ENCODE peak calls at places on chromosome 11, in five cellular contexts. E is fibroblast of lung, X is OCI-LY7, J is neuronal stem cell, M is mammary epithelial cell. Z is an unnamed sample.

GRCh38 chr11:33406241-33406640 is 149.1 kb downstream of the HIPK3 start:
- DNase-seq in E (no peak), X (no peak), J (no peak), M (no peak), Z (no peak)

GRCh38 chr11:61917043-61917356 is 366 bp downstream of the RAB3IL1 start:
- DNase-seq in E (no peak), X (no peak), J (no peak), M (no peak), Z (no peak)

GRCh38 chr11:35324183-35324582 is 95.2 kb downstream of the SLC1A2 start:
- DNase-seq in E (no peak), X (no peak), J (no peak), M (no peak), Z (no peak)

GRCh38 chr11:123018702-123019101 is 37.1 kb upstream of the BSX start:
- DNase-seq in E (no peak), X (no peak), J (no peak), M (no peak), Z (no peak)

GRCh38 chr11:67996622-67997459 is 7.1 kb downstream of the UNC93B1 start:
- DNase-seq in E (peak; percentile 31), X (peak; percentile 89), J (peak; percentile 71), M (no peak), Z (no peak)

GRCh38 chr11:74462009-74462408 is 5.3 kb downstream of the KCNE3 start:
- DNase-seq in E (no peak), X (no peak), J (no peak), M (no peak), Z (peak; percentile 66)

GRCh38 chr11:34150494-34151151 is 45.2 kb downstream of the NAT10 start:
- DNase-seq in E (peak; percentile 40), X (no peak), J (no peak), M (no peak), Z (no peak)

GRCh38 chr11:86919557-86920210 is 35.5 kb downstream of the FZD4 start:
- DNase-seq in E (peak; percentile 79), X (peak; percentile 48), J (peak; percentile 43), M (peak; percentile 48), Z (peak; percentile 43)

GRCh38 chr11:80024119-80024518 is 583.3 kb upstream of the TENM4 start:
- DNase-seq in E (no peak), X (no peak), J (no peak), M (no peak), Z (no peak)

GRCh38 chr11:69891421-69892236 is 72.4 kb upstream of the FGF3 start:
- DNase-seq in E (no peak), X (no peak), J (no peak), M (no peak), Z (peak; percentile 66)

GRCh38 chr11:65912840-65913239 is 6.0 kb downstream of the C11orf68 start:
- DNase-seq in E (peak; percentile 75), X (no peak), J (no peak), M (peak; percentile 94), Z (no peak)

GRCh38 chr11:11987503-11988022 is 20.9 kb downstream of the DKK3 start:
- DNase-seq in E (peak; percentile 89), X (peak; percentile 5), J (no peak), M (no peak), Z (no peak)

GRCh38 chr11:9803685-9804413 is 140.0 kb downstream of the SWAP70 start:
- DNase-seq in E (peak; percentile 66), X (no peak), J (no peak), M (no peak), Z (no peak)

GRCh38 chr11:72349616-72350218 is 84.6 kb downstream of the CLPB start:
- DNase-seq in E (no peak), X (no peak), J (no peak), M (no peak), Z (no peak)

GRCh38 chr11:68848429-68848828 is 6.7 kb upstream of the CPT1A start:
- DNase-seq in E (no peak), X (no peak), J (no peak), M (no peak), Z (no peak)

GRCh38 chr11:117600261-117600783 is 196.7 kb downstream of the DSCAML1 start:
- DNase-seq in E (no peak), X (no peak), J (no peak), M (no peak), Z (no peak)

DNA sequence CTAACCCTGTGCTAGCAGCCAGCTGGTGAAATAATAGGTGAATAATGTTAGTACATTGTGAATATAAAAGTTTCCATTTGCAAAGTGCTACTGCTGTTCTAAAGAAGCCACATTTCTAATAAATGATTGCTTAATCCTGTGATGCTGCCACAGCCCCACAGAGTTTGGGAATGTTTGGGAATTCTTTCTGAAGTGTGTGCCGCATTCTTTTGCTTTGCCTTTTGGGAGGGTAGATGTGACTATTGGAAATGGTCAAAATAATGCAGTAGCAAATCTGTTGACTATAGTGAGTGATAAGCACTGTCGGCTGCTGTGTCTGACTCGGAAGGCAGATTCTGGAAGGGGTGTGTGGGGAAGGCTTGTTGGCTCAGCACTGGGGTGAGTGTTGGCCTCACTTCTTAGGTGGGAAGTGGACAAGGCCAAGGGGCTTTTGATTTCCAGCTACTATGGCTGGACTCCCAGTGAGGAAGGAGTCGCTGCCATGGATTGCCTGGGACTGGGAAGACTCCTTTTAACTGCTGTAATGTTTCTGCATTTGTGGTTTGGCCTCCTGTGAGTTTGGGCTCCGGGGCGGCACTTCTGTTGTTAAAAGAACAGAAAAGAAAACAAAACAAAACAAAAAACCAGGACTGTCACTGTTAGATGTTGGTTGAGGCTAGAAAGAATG is 20.0 kb downstream of the ZBTB16 start:
- DNase-seq in E (no peak), X (no peak), J (no peak), M (no peak), Z (no peak)
- H2AFZ ChIP-seq in E (no peak overlapping the region), X (peak overlapping the region; percentile 28), J (no peak overlapping the region), M (no peak overlapping the region), Z (no peak overlapping the region)

DNA sequence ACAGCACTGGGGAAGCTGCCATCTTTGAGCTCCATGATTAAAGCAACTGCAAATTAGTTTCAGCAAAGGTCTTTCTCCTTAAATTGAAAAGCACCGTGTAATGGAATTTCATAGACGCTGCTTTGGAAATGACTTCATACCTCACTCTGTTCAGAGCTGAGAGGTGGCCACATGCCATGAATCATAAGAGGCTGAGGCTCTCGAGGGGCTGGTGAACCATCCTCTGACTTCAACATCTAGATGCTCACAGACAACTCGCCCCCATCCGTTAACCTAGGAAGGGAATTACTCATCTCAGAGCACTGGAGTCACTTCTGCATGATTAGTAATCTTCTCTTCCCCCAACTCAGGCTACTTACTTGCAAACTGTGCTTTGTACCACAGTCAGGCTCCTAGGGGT is 122.3 kb downstream of the RCN1 start:
- DNase-seq in E (peak; percentile 93), X (no peak), J (no peak), M (peak; percentile 37), Z (no peak)
- H2AFZ ChIP-seq in E (no peak overlapping the region), X (no peak overlapping the region), J (no peak overlapping the region), M (no peak overlapping the region), Z (no peak overlapping the region)

GRCh38 chr11:32118025-32118974 is 27.4 kb downstream of the RCN1 start:
- DNase-seq in E (peak; percentile 79), X (no peak), J (no peak), M (peak; percentile 85), Z (peak; percentile 64)
- H2AFZ ChIP-seq in E (no peak overlapping the region), X (no peak overlapping the region), J (no peak overlapping the region), M (peak overlapping the region; percentile 40), Z (no peak overlapping the region)

GRCh38 chr11:129640671-129641070 is 175.0 kb upstream of the TMEM45B start:
- DNase-seq in E (no peak), X (no peak), J (no peak), M (no peak), Z (no peak)
- H2AFZ ChIP-seq in E (no peak overlapping the region), X (no peak overlapping the region), J (no peak overlapping the region), M (peak overlapping the region; percentile 40), Z (no peak overlapping the region)

GRCh38 chr11:27770576-27770975 is 70.3 kb upstream of the BDNF start:
- DNase-seq in E (peak; percentile 48), X (no peak), J (no peak), M (peak; percentile 91), Z (no peak)
- H2AFZ ChIP-seq in E (no peak overlapping the region), X (no peak overlapping the region), J (no peak overlapping the region), M (peak overlapping the region; percentile 30), Z (no peak overlapping the region)

DNA sequence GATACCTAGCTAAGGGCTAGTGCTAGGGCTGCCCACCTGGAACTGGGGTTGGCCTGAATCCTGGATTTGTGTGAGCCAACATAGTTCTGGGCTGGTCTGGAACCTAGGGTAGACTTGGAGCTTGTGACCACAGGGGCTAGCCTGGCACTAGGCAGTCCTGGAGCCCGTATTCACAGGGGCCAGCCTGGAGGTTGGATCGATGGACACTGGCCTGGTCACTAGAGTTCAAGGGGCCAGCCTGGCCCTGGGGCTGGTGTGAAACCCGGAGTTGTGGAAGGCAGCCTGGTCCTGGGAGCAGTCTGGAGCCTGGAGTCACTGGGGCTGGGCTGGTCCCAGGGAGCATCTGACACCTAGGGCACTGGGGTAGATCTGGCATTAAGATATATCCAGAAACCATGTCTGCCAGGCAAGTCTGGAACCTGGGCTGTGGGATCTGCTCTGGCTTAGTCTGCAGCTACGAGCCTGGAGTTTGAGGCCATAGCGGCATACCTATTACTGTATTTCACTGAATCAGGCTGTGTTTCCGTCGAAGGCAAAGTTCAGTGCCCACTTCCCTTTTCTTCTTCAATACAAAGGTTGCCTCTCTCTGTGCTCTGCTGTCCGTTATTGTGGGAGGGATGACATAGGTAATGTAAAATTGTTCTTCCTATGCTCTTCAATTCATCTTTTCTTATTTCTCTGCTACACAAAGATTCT is 9.1 kb upstream of the GLYATL1B start:
- DNase-seq in E (no peak), X (peak; percentile 87), J (no peak), M (no peak), Z (no peak)
- H2AFZ ChIP-seq in E (no peak overlapping the region), X (peak overlapping the region; percentile 81), J (no peak overlapping the region), M (no peak overlapping the region), Z (no peak overlapping the region)